ENCODE peak calls at places on chromosome 3, in four cellular contexts. U, E, R and W are unnamed samples.
A peak's percentile ranks its signal among the peaks of the same experiment; 100 is the strongest.

GRCh38 chr3:188119846-188120245 is 34.1 kb upstream of the LPP start:
- DNase-seq in U (no peak), E (no peak), R (no peak), W (no peak)

GRCh38 chr3:126419886-126420786 is 25.4 kb downstream of the CFAP100 start:
- DNase-seq in U (no peak), E (no peak), R (no peak), W (no peak)

GRCh38 chr3:17539436-17539835 is 203.0 kb downstream of the TBC1D5 start:
- DNase-seq in U (no peak), E (no peak), R (no peak), W (no peak)

GRCh38 chr3:172154768-172155649 is 115.6 kb downstream of the FNDC3B start:
- DNase-seq in U (no peak), E (peak; percentile 43), R (no peak), W (no peak)

GRCh38 chr3:122936335-122936734 is 91.2 kb downstream of the SEMA5B start:
- DNase-seq in U (peak; percentile 34), E (no peak), R (no peak), W (no peak)

GRCh38 chr3:158160958-158161357 is 51.1 kb downstream of the RSRC1 start:
- DNase-seq in U (no peak), E (no peak), R (no peak), W (no peak)

GRCh38 chr3:184539801-184540440 is 21.7 kb upstream of the EPHB3 start:
- DNase-seq in U (no peak), E (no peak), R (no peak), W (no peak)

GRCh38 chr3:169657351-169658124 is 6.0 kb downstream of the MECOM start:
- DNase-seq in U (no peak), E (no peak), R (peak; percentile 38), W (no peak)

GRCh38 chr3:172171396-172172075 is 132.2 kb downstream of the FNDC3B start:
- DNase-seq in U (no peak), E (no peak), R (no peak), W (no peak)

GRCh38 chr3:138078096-138078495 is 37.3 kb downstream of the DZIP1L start:
- DNase-seq in U (no peak), E (no peak), R (no peak), W (no peak)

DNA sequence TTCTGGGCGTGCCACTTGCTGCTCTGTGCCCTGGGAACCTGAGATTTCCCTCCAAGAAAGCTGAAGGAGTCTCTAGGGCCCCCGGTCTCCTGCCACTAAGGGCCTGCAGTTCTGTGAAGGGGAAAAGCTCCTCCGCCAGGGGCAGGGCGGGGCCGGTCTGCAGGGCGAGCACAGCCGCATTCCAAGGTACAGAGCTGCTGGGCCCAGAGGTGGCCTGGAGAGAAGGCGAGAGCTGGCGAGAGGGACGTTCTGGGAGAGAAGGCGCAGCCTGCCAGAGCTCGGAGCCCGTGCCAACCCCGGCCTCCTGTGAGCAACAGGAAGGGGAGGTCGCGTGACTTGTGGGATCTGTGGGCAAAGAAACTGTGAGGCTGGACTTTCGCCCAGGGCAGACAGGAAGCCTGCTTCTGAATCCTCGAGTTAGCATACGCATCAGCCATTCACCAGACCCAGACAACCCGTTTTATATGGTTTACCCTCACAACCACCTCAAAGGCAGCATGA is 500.4 kb downstream of the SHQ1 start:
- DNase-seq in U (peak; percentile 94), E (no peak), R (peak; percentile 28), W (peak; percentile 16)
- TF ChIP-seq CTCF in U (no peak), E (no peak), R (no peak), W (peak; percentile 36)

GRCh38 chr3:181278468-181279238 is 289.1 kb upstream of the DNAJC19 start:
- DNase-seq in U (no peak), E (no peak), R (peak; percentile 46), W (no peak)
- TF ChIP-seq CTCF in U (no peak), E (peak; percentile 16), R (no peak), W (no peak)

DNA sequence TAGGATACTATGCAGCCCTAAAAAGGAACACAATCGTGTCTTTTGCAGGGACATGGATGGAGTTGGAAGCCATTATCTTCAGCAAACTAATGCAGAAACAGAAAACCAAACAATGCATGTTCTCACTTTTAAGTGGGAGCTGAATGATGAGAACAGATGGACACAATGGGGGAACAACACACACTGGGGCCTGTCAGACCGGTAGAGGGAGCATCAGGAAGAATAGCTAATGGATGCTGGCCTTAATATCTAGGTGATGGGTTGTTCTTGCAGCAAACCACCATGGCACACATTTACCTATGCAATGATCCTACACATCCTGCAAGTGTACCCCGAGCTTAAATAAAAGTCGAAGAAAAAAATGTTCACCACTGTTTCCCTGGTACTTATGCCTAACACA is 17.5 kb downstream of the SENP7 start:
- DNase-seq in U (no peak), E (no peak), R (no peak), W (no peak)
- TF ChIP-seq CTCF in U (no peak), E (no peak), R (no peak), W (no peak)

GRCh38 chr3:13419356-13420050 is 619 bp downstream of the NUP210 start:
- DNase-seq in U (peak; percentile 80), E (peak; percentile 77), R (peak; percentile 75), W (no peak)
- TF ChIP-seq CTCF in U (no peak), E (no peak), R (no peak), W (no peak)

GRCh38 chr3:26118165-26118564 is 328.3 kb downstream of the OXSM start:
- DNase-seq in U (no peak), E (peak; percentile 14), R (peak; percentile 13), W (no peak)
- TF ChIP-seq CTCF in U (peak; percentile 39), E (peak; percentile 14), R (no peak), W (no peak)

GRCh38 chr3:60633644-60634043 is 617.6 kb downstream of the FHIT start:
- DNase-seq in U (no peak), E (no peak), R (peak; percentile 34), W (no peak)
- TF ChIP-seq CTCF in U (no peak), E (no peak), R (no peak), W (no peak)

GRCh38 chr3:32996046-32996754 is 44.8 kb downstream of the CCR4 start:
- DNase-seq in U (no peak), E (no peak), R (no peak), W (no peak)

GRCh38 chr3:32998631-32999451 is 47.4 kb downstream of the CCR4 start:
- DNase-seq in U (no peak), E (no peak), R (no peak), W (no peak)

GRCh38 chr3:32994045-32994444 is 42.6 kb downstream of the CCR4 start:
- DNase-seq in U (no peak), E (no peak), R (no peak), W (no peak)

GRCh38 chr3:33000698-33001385 is 49.4 kb downstream of the CCR4 start:
- DNase-seq in U (no peak), E (no peak), R (no peak), W (no peak)

DNA sequence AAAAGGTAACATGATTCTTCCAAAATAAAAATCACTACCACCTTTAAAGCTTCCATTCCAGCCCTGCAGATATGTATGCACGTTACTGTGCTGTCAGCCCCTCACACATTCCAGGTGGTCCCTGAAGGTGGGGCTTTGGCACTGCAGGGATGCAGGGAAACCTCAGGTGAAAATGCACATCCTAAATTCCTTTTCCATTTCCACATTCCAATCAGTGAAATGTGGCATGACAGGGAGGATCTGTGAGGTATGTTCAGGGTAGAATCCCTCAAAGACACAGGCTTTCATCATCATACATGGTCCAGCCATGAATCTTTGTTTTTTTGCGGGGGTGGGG is 45.3 kb downstream of the CCR4 start:
- DNase-seq in U (no peak), E (no peak), R (no peak), W (no peak)
- TF ChIP-seq CTCF in U (no peak), E (no peak), R (no peak), W (no peak)

DNA sequence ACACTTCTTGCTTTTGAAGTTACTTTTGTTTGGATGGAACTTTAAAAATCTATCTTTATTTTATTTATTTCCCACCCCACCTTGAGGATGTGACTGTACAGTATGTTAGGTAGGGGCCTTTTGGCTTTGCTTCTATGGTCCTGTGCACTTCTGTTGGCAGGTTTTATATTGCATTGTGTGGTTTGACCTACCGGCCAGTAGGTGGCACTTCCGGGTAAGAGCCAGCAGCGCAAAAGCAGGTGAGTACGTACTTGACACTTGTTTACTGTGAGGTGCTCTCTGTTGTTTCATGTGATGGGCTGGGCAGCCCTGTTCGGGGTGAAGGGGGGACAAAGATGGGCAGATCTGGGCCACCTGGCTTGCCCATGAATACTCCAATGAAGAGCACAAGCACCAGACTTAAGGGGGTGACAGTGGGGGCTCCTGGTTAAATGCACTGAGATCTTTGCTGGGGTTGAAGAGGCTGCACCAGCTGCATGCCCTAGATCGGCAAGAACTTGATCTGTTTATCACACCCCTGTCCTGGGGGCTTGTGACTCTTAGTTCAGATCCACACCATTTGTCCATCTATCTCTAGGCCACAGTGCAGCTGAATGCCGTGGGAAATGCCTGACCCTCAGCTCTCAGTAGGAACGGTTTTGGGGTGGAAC is 131.6 kb downstream of the NLGN1 start:
- DNase-seq in U (peak; percentile 21), E (peak; percentile 5), R (peak; percentile 40), W (no peak)
- TF ChIP-seq CTCF in U (peak; percentile 63), E (peak; percentile 12), R (peak; percentile 30), W (peak; percentile 11)

DNA sequence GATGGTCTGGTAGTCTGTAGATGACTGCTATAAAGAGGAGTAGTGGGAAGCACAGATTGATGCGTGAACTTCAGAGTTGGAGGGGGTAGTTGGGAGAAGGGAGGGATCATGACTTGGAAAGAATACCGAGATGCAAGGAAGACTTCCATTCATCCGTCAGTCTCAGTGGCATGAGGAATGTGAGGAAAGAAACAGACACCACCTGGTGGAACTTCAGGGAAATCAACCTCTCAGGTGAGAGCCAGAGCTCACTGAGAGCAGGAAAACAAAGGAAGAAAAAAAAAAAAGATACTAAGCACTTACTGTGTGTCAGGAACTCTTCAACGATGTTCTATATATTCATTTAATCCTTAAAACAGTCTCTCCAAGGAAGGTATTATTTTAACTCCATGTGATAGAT is 172.4 kb downstream of the OXSM start:
- DNase-seq in U (no peak), E (no peak), R (no peak), W (no peak)
- TF ChIP-seq CTCF in U (peak; percentile 45), E (no peak), R (no peak), W (no peak)